ENCODE peak calls at places on chromosomes 7 and 10, in six cellular contexts. One of them, this sample, is unnamed.

GRCh38 chr7:137741443-137741842 is 105.3 kb downstream of the DGKI start:
- DNase-seq in body of pancreas: no peak
- DNase-seq in breast epithelium: no peak
- DNase-seq in PC-3: no peak
- DNase-seq in foreskin fibroblast: no peak
- DNase-seq in thoracic aorta: no peak
- DNase-seq in this sample: no peak

GRCh38 chr10:130466271-130466997 is 330.2 kb downstream of the GLRX3 start:
- DNase-seq in body of pancreas: no peak
- DNase-seq in breast epithelium: peak; percentile 2
- DNase-seq in PC-3: no peak
- DNase-seq in foreskin fibroblast: no peak
- DNase-seq in thoracic aorta: no peak
- DNase-seq in this sample: no peak

GRCh38 chr10:14953452-14954000 is 370 bp downstream of the DCLRE1C start:
- DNase-seq in body of pancreas: peak; percentile 55
- DNase-seq in breast epithelium: peak; percentile 44
- DNase-seq in PC-3: peak; percentile 12
- DNase-seq in foreskin fibroblast: peak; percentile 56
- DNase-seq in thoracic aorta: peak; percentile 7
- DNase-seq in this sample: peak; percentile 51

GRCh38 chr7:118590107-118590506 is 365.6 kb downstream of the ANKRD7 start:
- DNase-seq in body of pancreas: no peak
- DNase-seq in breast epithelium: no peak
- DNase-seq in PC-3: peak; percentile 12
- DNase-seq in foreskin fibroblast: no peak
- DNase-seq in thoracic aorta: no peak
- DNase-seq in this sample: no peak

GRCh38 chr10:8403711-8404371 is 349.4 kb downstream of the GATA3 start:
- DNase-seq in body of pancreas: no peak
- DNase-seq in breast epithelium: no peak
- DNase-seq in PC-3: no peak
- DNase-seq in foreskin fibroblast: no peak
- DNase-seq in thoracic aorta: no peak
- DNase-seq in this sample: no peak

GRCh38 chr10:59234814-59235429 is 58.5 kb downstream of the PHYHIPL start:
- DNase-seq in body of pancreas: peak; percentile 31
- DNase-seq in breast epithelium: no peak
- DNase-seq in PC-3: peak; percentile 78
- DNase-seq in foreskin fibroblast: peak; percentile 18
- DNase-seq in thoracic aorta: no peak
- DNase-seq in this sample: no peak

GRCh38 chr7:70568674-70569334 is 563.1 kb upstream of the GALNT17 start:
- DNase-seq in body of pancreas: peak; percentile 79
- DNase-seq in breast epithelium: no peak
- DNase-seq in PC-3: no peak
- DNase-seq in foreskin fibroblast: no peak
- DNase-seq in thoracic aorta: no peak
- DNase-seq in this sample: peak; percentile 79

GRCh38 chr10:18545626-18546025 is 105.8 kb downstream of the NSUN6 start:
- DNase-seq in body of pancreas: no peak
- DNase-seq in breast epithelium: no peak
- DNase-seq in PC-3: no peak
- DNase-seq in foreskin fibroblast: no peak
- DNase-seq in thoracic aorta: no peak
- DNase-seq in this sample: no peak

GRCh38 chr10:62278461-62278910 is 9.8 kb upstream of the RTKN2 start:
- DNase-seq in body of pancreas: no peak
- DNase-seq in breast epithelium: no peak
- DNase-seq in PC-3: peak; percentile 28
- DNase-seq in foreskin fibroblast: no peak
- DNase-seq in thoracic aorta: no peak
- DNase-seq in this sample: no peak

GRCh38 chr7:34728156-34728555 is 70.1 kb downstream of the NPSR1 start:
- DNase-seq in body of pancreas: no peak
- DNase-seq in breast epithelium: no peak
- DNase-seq in PC-3: no peak
- DNase-seq in foreskin fibroblast: no peak
- DNase-seq in thoracic aorta: no peak
- DNase-seq in this sample: no peak

GRCh38 chr10:71831646-71832552 is 19.2 kb downstream of the PSAP start:
- DNase-seq in body of pancreas: no peak
- DNase-seq in breast epithelium: no peak
- DNase-seq in PC-3: peak; percentile 67
- DNase-seq in foreskin fibroblast: peak; percentile 64
- DNase-seq in thoracic aorta: no peak
- DNase-seq in this sample: peak; percentile 58

GRCh38 chr10:114100848-114101741 is 57.4 kb downstream of the ADRB1 start:
- DNase-seq in body of pancreas: peak; percentile 43
- DNase-seq in breast epithelium: no peak
- DNase-seq in PC-3: peak; percentile 23
- DNase-seq in foreskin fibroblast: peak; percentile 22
- DNase-seq in thoracic aorta: no peak
- DNase-seq in this sample: no peak

GRCh38 chr7:151078233-151079040 is 2.2 kb downstream of the FASTK start:
- DNase-seq in body of pancreas: no peak
- DNase-seq in breast epithelium: no peak
- DNase-seq in PC-3: no peak
- DNase-seq in foreskin fibroblast: no peak
- DNase-seq in thoracic aorta: no peak
- DNase-seq in this sample: no peak

GRCh38 chr7:141785711-141786552 is 4.1 kb upstream of the TAS2R5 start:
- DNase-seq in body of pancreas: peak; percentile 39
- DNase-seq in breast epithelium: no peak
- DNase-seq in PC-3: peak; percentile 69
- DNase-seq in foreskin fibroblast: peak; percentile 23
- DNase-seq in thoracic aorta: no peak
- DNase-seq in this sample: no peak

GRCh38 chr7:114459574-114459973 is 45.0 kb downstream of the FOXP2 start:
- DNase-seq in body of pancreas: no peak
- DNase-seq in breast epithelium: no peak
- DNase-seq in PC-3: no peak
- DNase-seq in foreskin fibroblast: no peak
- DNase-seq in thoracic aorta: no peak
- DNase-seq in this sample: no peak

GRCh38 chr10:2950546-2950945 is 116.8 kb upstream of the PFKP start:
- DNase-seq in body of pancreas: no peak
- DNase-seq in breast epithelium: no peak
- DNase-seq in PC-3: no peak
- DNase-seq in foreskin fibroblast: no peak
- DNase-seq in thoracic aorta: no peak
- DNase-seq in this sample: no peak

GRCh38 chr7:134931487-134931886 is 54.8 kb upstream of the AGBL3 start:
- DNase-seq in body of pancreas: no peak
- DNase-seq in breast epithelium: no peak
- DNase-seq in PC-3: no peak
- DNase-seq in foreskin fibroblast: no peak
- DNase-seq in thoracic aorta: no peak
- DNase-seq in this sample: no peak

GRCh38 chr10:6275022-6275997 is 72.6 kb downstream of the PFKFB3 start:
- DNase-seq in body of pancreas: peak; percentile 63
- DNase-seq in breast epithelium: peak; percentile 97
- DNase-seq in PC-3: peak; percentile 89
- DNase-seq in foreskin fibroblast: peak; percentile 98
- DNase-seq in thoracic aorta: peak; percentile 95
- DNase-seq in this sample: peak; percentile 81

GRCh38 chr10:131872837-131873375 is 27.9 kb upstream of the PPP2R2D start:
- DNase-seq in body of pancreas: no peak
- DNase-seq in breast epithelium: no peak
- DNase-seq in PC-3: no peak
- DNase-seq in foreskin fibroblast: no peak
- DNase-seq in thoracic aorta: no peak
- DNase-seq in this sample: no peak

GRCh38 chr10:45532501-45532900 is 140.1 kb downstream of the ZFAND4 start:
- DNase-seq in body of pancreas: no peak
- DNase-seq in breast epithelium: no peak
- DNase-seq in PC-3: no peak
- DNase-seq in foreskin fibroblast: no peak
- DNase-seq in thoracic aorta: no peak
- DNase-seq in this sample: no peak

GRCh38 chr10:68032113-68032512 is 43.0 kb downstream of the HERC4 start:
- DNase-seq in body of pancreas: no peak
- DNase-seq in breast epithelium: no peak
- DNase-seq in PC-3: no peak
- DNase-seq in foreskin fibroblast: no peak
- DNase-seq in thoracic aorta: no peak
- DNase-seq in this sample: no peak

GRCh38 chr10:86775056-86775858 is 18.8 kb downstream of the BMPR1A start:
- DNase-seq in body of pancreas: no peak
- DNase-seq in breast epithelium: no peak
- DNase-seq in PC-3: no peak
- DNase-seq in foreskin fibroblast: no peak
- DNase-seq in thoracic aorta: no peak
- DNase-seq in this sample: no peak

GRCh38 chr10:86768431-86768830 is 12.0 kb downstream of the BMPR1A start:
- DNase-seq in body of pancreas: no peak
- DNase-seq in breast epithelium: no peak
- DNase-seq in PC-3: no peak
- DNase-seq in foreskin fibroblast: no peak
- DNase-seq in thoracic aorta: no peak
- DNase-seq in this sample: no peak

GRCh38 chr10:86773486-86773885 is 17.1 kb downstream of the BMPR1A start:
- DNase-seq in body of pancreas: no peak
- DNase-seq in breast epithelium: no peak
- DNase-seq in PC-3: no peak
- DNase-seq in foreskin fibroblast: no peak
- DNase-seq in thoracic aorta: no peak
- DNase-seq in this sample: no peak

GRCh38 chr10:86769991-86770390 is 13.6 kb downstream of the BMPR1A start:
- DNase-seq in body of pancreas: no peak
- DNase-seq in breast epithelium: no peak
- DNase-seq in PC-3: no peak
- DNase-seq in foreskin fibroblast: no peak
- DNase-seq in thoracic aorta: no peak
- DNase-seq in this sample: no peak

DNA sequence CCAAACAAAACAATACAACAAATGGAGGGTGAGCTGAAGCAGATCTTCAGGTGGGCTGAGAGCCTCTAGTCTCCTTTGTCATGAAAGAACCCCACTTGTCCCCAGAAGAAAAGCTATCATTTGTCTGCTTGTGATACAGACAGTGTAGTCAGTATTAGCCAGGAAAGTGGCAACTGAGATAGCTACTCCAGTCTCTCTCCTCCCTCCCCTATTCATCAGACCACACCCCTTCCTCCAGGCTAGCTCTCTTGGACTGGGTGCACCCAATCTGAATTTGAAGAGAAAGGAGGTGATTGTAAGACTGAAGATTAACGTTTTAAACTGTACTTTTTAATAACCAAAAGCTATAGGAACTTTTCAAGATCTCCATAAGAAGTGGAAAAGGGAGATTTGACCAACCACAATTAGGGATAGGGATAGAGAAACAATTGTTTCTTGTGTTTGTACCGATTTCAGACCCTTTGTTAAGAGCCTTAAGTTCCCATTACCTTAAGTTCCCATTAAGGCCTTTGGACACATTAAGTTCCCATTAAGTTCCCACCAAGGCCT is 14.1 kb downstream of the BMPR1A start:
- DNase-seq in body of pancreas: no peak
- DNase-seq in breast epithelium: no peak
- DNase-seq in PC-3: no peak
- DNase-seq in foreskin fibroblast: no peak
- DNase-seq in thoracic aorta: no peak
- DNase-seq in this sample: no peak
- H3K4me3 ChIP-seq in body of pancreas: no peak overlapping the region
- H3K4me3 ChIP-seq in breast epithelium: no peak overlapping the region
- H3K4me3 ChIP-seq in PC-3: no peak overlapping the region
- H3K4me3 ChIP-seq in foreskin fibroblast: no peak overlapping the region
- H3K4me3 ChIP-seq in thoracic aorta: no peak overlapping the region
- H3K4me3 ChIP-seq in this sample: no peak overlapping the region

DNA sequence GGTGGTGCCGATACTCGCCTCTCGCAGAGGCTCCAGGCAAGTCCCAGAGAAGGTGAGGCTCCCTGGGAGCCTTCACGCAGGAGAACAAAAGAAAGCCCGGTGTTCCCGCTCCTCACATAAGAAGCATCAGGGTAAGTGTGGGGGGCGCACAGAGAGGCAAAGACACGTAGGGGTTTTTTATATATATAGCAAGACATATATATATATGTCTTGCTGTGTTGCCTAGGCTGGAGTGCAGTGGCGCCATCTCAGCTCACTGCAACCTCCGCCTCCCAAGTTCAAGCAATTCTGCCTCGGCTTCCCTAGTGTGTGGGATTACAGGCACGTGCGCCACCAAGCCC is 61.3 kb downstream of the PDIA4 start:
- DNase-seq in body of pancreas: no peak
- DNase-seq in breast epithelium: no peak
- DNase-seq in PC-3: no peak
- DNase-seq in foreskin fibroblast: no peak
- DNase-seq in thoracic aorta: no peak
- DNase-seq in this sample: no peak
- H3K4me3 ChIP-seq in body of pancreas: no peak overlapping the region
- H3K4me3 ChIP-seq in breast epithelium: peak overlapping the region; percentile 63
- H3K4me3 ChIP-seq in PC-3: peak overlapping the region; percentile 67
- H3K4me3 ChIP-seq in foreskin fibroblast: peak overlapping the region; percentile 37
- H3K4me3 ChIP-seq in thoracic aorta: peak overlapping the region; percentile 46
- H3K4me3 ChIP-seq in this sample: peak overlapping the region; percentile 35

DNA sequence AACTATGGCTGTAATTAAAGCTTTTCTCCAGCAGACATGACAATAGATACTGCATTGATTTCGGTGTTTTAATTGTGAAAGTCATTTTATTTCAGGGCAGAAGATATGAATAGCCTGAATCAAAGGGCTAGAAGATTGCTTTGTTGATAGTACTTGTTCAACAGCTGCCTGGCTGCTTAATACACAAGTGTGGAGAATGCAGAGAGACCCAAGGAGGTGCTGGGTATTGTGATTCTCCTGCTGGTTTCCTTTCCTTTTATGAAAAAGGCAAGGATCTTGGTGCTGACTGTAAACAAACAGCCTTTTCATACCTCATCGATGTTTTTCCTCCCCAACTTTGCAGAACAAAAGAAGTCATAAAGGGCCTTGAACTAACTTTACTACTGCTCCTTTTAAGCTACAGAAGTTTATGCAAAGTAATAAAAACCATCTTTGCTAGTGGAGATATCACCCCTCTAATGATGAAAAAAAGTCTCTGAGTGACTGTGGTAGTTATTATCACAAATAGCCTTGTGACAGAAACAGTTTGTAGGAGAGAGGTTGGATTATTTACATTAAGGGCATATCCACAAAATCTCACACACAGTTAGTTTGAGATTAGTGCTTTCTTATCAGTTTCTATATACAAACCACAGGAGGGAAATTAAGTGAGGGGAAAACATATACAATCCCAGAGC is 800.0 kb downstream of the LRMDA start:
- DNase-seq in body of pancreas: no peak
- DNase-seq in breast epithelium: no peak
- DNase-seq in PC-3: no peak
- DNase-seq in foreskin fibroblast: no peak
- DNase-seq in thoracic aorta: no peak
- DNase-seq in this sample: no peak
- H3K4me3 ChIP-seq in body of pancreas: no peak overlapping the region
- H3K4me3 ChIP-seq in breast epithelium: no peak overlapping the region
- H3K4me3 ChIP-seq in PC-3: no peak overlapping the region
- H3K4me3 ChIP-seq in foreskin fibroblast: no peak overlapping the region
- H3K4me3 ChIP-seq in thoracic aorta: no peak overlapping the region
- H3K4me3 ChIP-seq in this sample: no peak overlapping the region

DNA sequence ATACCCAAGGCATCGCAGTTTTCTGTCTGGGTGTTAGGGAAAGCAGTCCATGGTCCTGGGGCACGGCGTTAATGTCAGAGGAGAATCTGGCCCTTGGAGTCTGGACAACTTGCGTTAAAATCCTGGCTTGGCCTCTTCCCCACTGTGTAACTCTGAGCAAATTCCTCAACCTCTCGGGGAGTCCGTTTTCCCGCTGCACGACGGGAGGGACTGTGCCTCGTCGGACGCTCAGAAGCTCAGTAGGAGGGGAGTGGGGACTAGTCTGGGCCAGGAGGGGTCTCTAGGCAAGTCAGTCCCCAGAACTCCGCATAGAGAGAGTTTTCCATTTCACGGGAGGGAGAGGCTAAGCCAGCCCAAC is 6.6 kb upstream of the EVX1 start:
- DNase-seq in body of pancreas: no peak
- DNase-seq in breast epithelium: no peak
- DNase-seq in PC-3: no peak
- DNase-seq in foreskin fibroblast: no peak
- DNase-seq in thoracic aorta: no peak
- DNase-seq in this sample: no peak
- H3K4me3 ChIP-seq in body of pancreas: no peak overlapping the region
- H3K4me3 ChIP-seq in breast epithelium: peak overlapping the region; percentile 66
- H3K4me3 ChIP-seq in PC-3: peak overlapping the region; percentile 72
- H3K4me3 ChIP-seq in foreskin fibroblast: peak overlapping the region; percentile 48
- H3K4me3 ChIP-seq in thoracic aorta: peak overlapping the region; percentile 61
- H3K4me3 ChIP-seq in this sample: peak overlapping the region; percentile 51